ENCODE peak calls at places on chromosomes 16 and 17, in ten cellular contexts. One of them, this sample, is unnamed.
A peak's percentile ranks its signal among the peaks of the same experiment; 100 is the strongest.

GRCh38 chr17:55210292-55210691 is 54.5 kb upstream of the HLF start:
- DNase-seq in uterus: no peak
- DNase-seq in left ventricle myocardium inferior: no peak
- DNase-seq in GM06990: no peak
- DNase-seq in CD4-positive, CD25-positive, alpha-beta regulatory T cell: no peak
- DNase-seq in CD8-positive, alpha-beta memory T cell: no peak
- DNase-seq in ascending aorta: no peak
- DNase-seq in upper lobe of right lung: no peak
- DNase-seq in brain microvascular endothelial cell: no peak
- DNase-seq in transverse colon: no peak
- DNase-seq in this sample: no peak

GRCh38 chr17:42284020-42284369 is 4.3 kb upstream of the STAT5A start:
- DNase-seq in ascending aorta: no peak
- DNase-seq in GM06990: no peak
- DNase-seq in CD4-positive, CD25-positive, alpha-beta regulatory T cell: no peak
- DNase-seq in left ventricle myocardium inferior: no peak
- DNase-seq in transverse colon: no peak
- DNase-seq in CD8-positive, alpha-beta memory T cell: no peak
- DNase-seq in uterus: no peak
- DNase-seq in brain microvascular endothelial cell: no peak
- DNase-seq in upper lobe of right lung: no peak
- DNase-seq in this sample: no peak

GRCh38 chr16:72598696-72599095 is 426.7 kb upstream of the PMFBP1 start:
- DNase-seq in upper lobe of right lung: no peak
- DNase-seq in CD8-positive, alpha-beta memory T cell: no peak
- DNase-seq in transverse colon: no peak
- DNase-seq in brain microvascular endothelial cell: no peak
- DNase-seq in GM06990: no peak
- DNase-seq in ascending aorta: no peak
- DNase-seq in CD4-positive, CD25-positive, alpha-beta regulatory T cell: no peak
- DNase-seq in uterus: no peak
- DNase-seq in left ventricle myocardium inferior: no peak
- DNase-seq in this sample: no peak

GRCh38 chr16:81448154-81449131 is 3.8 kb downstream of the CMIP start:
- DNase-seq in CD8-positive, alpha-beta memory T cell: no peak
- DNase-seq in transverse colon: peak; percentile 90
- DNase-seq in CD4-positive, CD25-positive, alpha-beta regulatory T cell: no peak
- DNase-seq in uterus: no peak
- DNase-seq in upper lobe of right lung: no peak
- DNase-seq in ascending aorta: no peak
- DNase-seq in GM06990: no peak
- DNase-seq in brain microvascular endothelial cell: no peak
- DNase-seq in left ventricle myocardium inferior: no peak
- DNase-seq in this sample: no peak

GRCh38 chr16:2016407-2016922 is 3.1 kb upstream of the NPW start:
- DNase-seq in ascending aorta: no peak
- DNase-seq in CD8-positive, alpha-beta memory T cell: no peak
- DNase-seq in upper lobe of right lung: no peak
- DNase-seq in uterus: no peak
- DNase-seq in GM06990: no peak
- DNase-seq in brain microvascular endothelial cell: no peak
- DNase-seq in CD4-positive, CD25-positive, alpha-beta regulatory T cell: no peak
- DNase-seq in left ventricle myocardium inferior: no peak
- DNase-seq in transverse colon: no peak
- DNase-seq in this sample: no peak

GRCh38 chr17:11140028-11140427 is 101.0 kb upstream of the SHISA6 start:
- DNase-seq in uterus: no peak
- DNase-seq in upper lobe of right lung: no peak
- DNase-seq in transverse colon: no peak
- DNase-seq in CD4-positive, CD25-positive, alpha-beta regulatory T cell: no peak
- DNase-seq in GM06990: no peak
- DNase-seq in ascending aorta: no peak
- DNase-seq in left ventricle myocardium inferior: no peak
- DNase-seq in CD8-positive, alpha-beta memory T cell: no peak
- DNase-seq in brain microvascular endothelial cell: no peak
- DNase-seq in this sample: no peak

GRCh38 chr16:2001035-2001434 is 8.6 kb downstream of the ZNF598 start:
- DNase-seq in left ventricle myocardium inferior: no peak
- DNase-seq in transverse colon: no peak
- DNase-seq in CD4-positive, CD25-positive, alpha-beta regulatory T cell: no peak
- DNase-seq in brain microvascular endothelial cell: no peak
- DNase-seq in GM06990: no peak
- DNase-seq in uterus: no peak
- DNase-seq in CD8-positive, alpha-beta memory T cell: no peak
- DNase-seq in ascending aorta: no peak
- DNase-seq in upper lobe of right lung: no peak
- DNase-seq in this sample: no peak

GRCh38 chr16:15757630-15758251 is 99.1 kb downstream of the MYH11 start:
- DNase-seq in transverse colon: no peak
- DNase-seq in left ventricle myocardium inferior: no peak
- DNase-seq in uterus: no peak
- DNase-seq in CD4-positive, CD25-positive, alpha-beta regulatory T cell: no peak
- DNase-seq in ascending aorta: no peak
- DNase-seq in GM06990: no peak
- DNase-seq in upper lobe of right lung: no peak
- DNase-seq in CD8-positive, alpha-beta memory T cell: no peak
- DNase-seq in brain microvascular endothelial cell: no peak
- DNase-seq in this sample: no peak

GRCh38 chr16:67704110-67704509 is 15.0 kb downstream of the GFOD2 start:
- DNase-seq in ascending aorta: no peak
- DNase-seq in transverse colon: no peak
- DNase-seq in uterus: no peak
- DNase-seq in brain microvascular endothelial cell: no peak
- DNase-seq in upper lobe of right lung: no peak
- DNase-seq in GM06990: no peak
- DNase-seq in CD4-positive, CD25-positive, alpha-beta regulatory T cell: no peak
- DNase-seq in CD8-positive, alpha-beta memory T cell: no peak
- DNase-seq in left ventricle myocardium inferior: no peak
- DNase-seq in this sample: no peak

GRCh38 chr16:67702130-67702529 is 17.0 kb downstream of the GFOD2 start:
- DNase-seq in left ventricle myocardium inferior: no peak
- DNase-seq in ascending aorta: no peak
- DNase-seq in uterus: no peak
- DNase-seq in brain microvascular endothelial cell: no peak
- DNase-seq in CD4-positive, CD25-positive, alpha-beta regulatory T cell: no peak
- DNase-seq in CD8-positive, alpha-beta memory T cell: no peak
- DNase-seq in GM06990: no peak
- DNase-seq in upper lobe of right lung: no peak
- DNase-seq in transverse colon: no peak
- DNase-seq in this sample: no peak

GRCh38 chr16:67707210-67707609 is 11.9 kb downstream of the GFOD2 start:
- DNase-seq in transverse colon: no peak
- DNase-seq in GM06990: no peak
- DNase-seq in CD8-positive, alpha-beta memory T cell: no peak
- DNase-seq in uterus: no peak
- DNase-seq in ascending aorta: no peak
- DNase-seq in left ventricle myocardium inferior: no peak
- DNase-seq in brain microvascular endothelial cell: no peak
- DNase-seq in CD4-positive, CD25-positive, alpha-beta regulatory T cell: no peak
- DNase-seq in upper lobe of right lung: no peak
- DNase-seq in this sample: no peak

GRCh38 chr16:67701420-67701819 is 17.7 kb downstream of the GFOD2 start:
- DNase-seq in CD4-positive, CD25-positive, alpha-beta regulatory T cell: no peak
- DNase-seq in transverse colon: no peak
- DNase-seq in brain microvascular endothelial cell: no peak
- DNase-seq in GM06990: no peak
- DNase-seq in upper lobe of right lung: no peak
- DNase-seq in left ventricle myocardium inferior: no peak
- DNase-seq in CD8-positive, alpha-beta memory T cell: no peak
- DNase-seq in uterus: no peak
- DNase-seq in ascending aorta: no peak
- DNase-seq in this sample: no peak

GRCh38 chr16:67703626-67704025 is 15.5 kb downstream of the GFOD2 start:
- DNase-seq in upper lobe of right lung: no peak
- DNase-seq in GM06990: no peak
- DNase-seq in ascending aorta: no peak
- DNase-seq in brain microvascular endothelial cell: no peak
- DNase-seq in CD4-positive, CD25-positive, alpha-beta regulatory T cell: no peak
- DNase-seq in left ventricle myocardium inferior: no peak
- DNase-seq in CD8-positive, alpha-beta memory T cell: no peak
- DNase-seq in uterus: no peak
- DNase-seq in transverse colon: no peak
- DNase-seq in this sample: no peak
- H3K27me3 ChIP-seq in upper lobe of right lung: no peaks in the 10 kb centered on the region
- H3K27me3 ChIP-seq in GM06990: no peaks in the 10 kb centered on the region
- H3K27me3 ChIP-seq in ascending aorta: no peaks in the 10 kb centered on the region
- H3K27me3 ChIP-seq in brain microvascular endothelial cell: no peaks in the 10 kb centered on the region
- H3K27me3 ChIP-seq in CD4-positive, CD25-positive, alpha-beta regulatory T cell: no peaks in the 10 kb centered on the region
- H3K27me3 ChIP-seq in left ventricle myocardium inferior: no peaks in the 10 kb centered on the region
- H3K27me3 ChIP-seq in CD8-positive, alpha-beta memory T cell: no peaks in the 10 kb centered on the region
- H3K27me3 ChIP-seq in uterus: no peaks in the 10 kb centered on the region
- H3K27me3 ChIP-seq in transverse colon: no peaks in the 10 kb centered on the region
- H3K27me3 ChIP-seq in this sample: no peaks in the 10 kb centered on the region

DNA sequence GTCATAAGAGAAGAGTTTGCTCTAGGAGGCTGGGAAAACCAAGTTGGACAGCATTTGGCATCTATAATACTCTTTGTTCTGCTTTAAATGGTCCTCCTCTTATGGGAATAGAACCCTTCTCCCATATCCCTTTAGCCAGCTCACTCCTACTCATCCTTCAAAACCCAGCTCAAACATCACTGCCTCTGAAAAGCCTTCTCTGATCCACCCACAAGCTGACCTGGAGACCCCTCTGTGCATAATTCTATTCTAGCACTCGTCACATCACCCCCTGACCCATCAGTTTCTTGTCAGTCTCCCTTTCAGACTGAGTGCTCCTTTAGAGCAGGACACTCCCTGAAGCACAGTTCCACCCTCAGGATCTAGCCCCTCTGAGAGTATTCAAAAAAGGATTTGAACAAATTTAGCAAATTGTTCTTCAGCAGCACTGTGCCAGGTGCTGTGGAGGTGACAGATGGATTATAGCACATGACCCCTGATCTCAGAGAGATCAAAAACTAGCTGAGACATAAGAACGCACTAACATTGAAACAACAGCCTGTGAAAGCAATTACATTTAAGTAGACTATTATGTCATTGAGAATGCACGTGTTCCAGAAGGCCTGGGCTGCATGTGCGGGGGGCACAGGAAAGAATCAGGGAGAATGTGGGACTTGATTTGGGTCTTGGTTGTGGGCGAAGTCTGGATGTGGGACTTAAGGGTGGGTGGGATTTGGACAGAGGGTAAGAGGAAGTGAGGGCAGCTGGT is 43.6 kb downstream of the MRPS23 start:
- DNase-seq in uterus: no peak
- DNase-seq in ascending aorta: no peak
- DNase-seq in left ventricle myocardium inferior: no peak
- DNase-seq in brain microvascular endothelial cell: no peak
- DNase-seq in transverse colon: no peak
- DNase-seq in CD4-positive, CD25-positive, alpha-beta regulatory T cell: no peak
- DNase-seq in upper lobe of right lung: no peak
- DNase-seq in GM06990: no peak
- DNase-seq in CD8-positive, alpha-beta memory T cell: no peak
- DNase-seq in this sample: no peak
- H3K27me3 ChIP-seq in uterus: no peaks in the 10 kb centered on the region
- H3K27me3 ChIP-seq in ascending aorta: no peaks in the 10 kb centered on the region
- H3K27me3 ChIP-seq in left ventricle myocardium inferior: no peaks in the 10 kb centered on the region
- H3K27me3 ChIP-seq in brain microvascular endothelial cell: peaks cover 8% of the 10 kb centered on the region
- H3K27me3 ChIP-seq in transverse colon: peaks cover 16% of the 10 kb centered on the region
- H3K27me3 ChIP-seq in CD4-positive, CD25-positive, alpha-beta regulatory T cell: peaks cover 15% of the 10 kb centered on the region
- H3K27me3 ChIP-seq in upper lobe of right lung: no peaks in the 10 kb centered on the region
- H3K27me3 ChIP-seq in GM06990: peaks cover 1% of the 10 kb centered on the region
- H3K27me3 ChIP-seq in CD8-positive, alpha-beta memory T cell: no peaks in the 10 kb centered on the region
- H3K27me3 ChIP-seq in this sample: no peaks in the 10 kb centered on the region

DNA sequence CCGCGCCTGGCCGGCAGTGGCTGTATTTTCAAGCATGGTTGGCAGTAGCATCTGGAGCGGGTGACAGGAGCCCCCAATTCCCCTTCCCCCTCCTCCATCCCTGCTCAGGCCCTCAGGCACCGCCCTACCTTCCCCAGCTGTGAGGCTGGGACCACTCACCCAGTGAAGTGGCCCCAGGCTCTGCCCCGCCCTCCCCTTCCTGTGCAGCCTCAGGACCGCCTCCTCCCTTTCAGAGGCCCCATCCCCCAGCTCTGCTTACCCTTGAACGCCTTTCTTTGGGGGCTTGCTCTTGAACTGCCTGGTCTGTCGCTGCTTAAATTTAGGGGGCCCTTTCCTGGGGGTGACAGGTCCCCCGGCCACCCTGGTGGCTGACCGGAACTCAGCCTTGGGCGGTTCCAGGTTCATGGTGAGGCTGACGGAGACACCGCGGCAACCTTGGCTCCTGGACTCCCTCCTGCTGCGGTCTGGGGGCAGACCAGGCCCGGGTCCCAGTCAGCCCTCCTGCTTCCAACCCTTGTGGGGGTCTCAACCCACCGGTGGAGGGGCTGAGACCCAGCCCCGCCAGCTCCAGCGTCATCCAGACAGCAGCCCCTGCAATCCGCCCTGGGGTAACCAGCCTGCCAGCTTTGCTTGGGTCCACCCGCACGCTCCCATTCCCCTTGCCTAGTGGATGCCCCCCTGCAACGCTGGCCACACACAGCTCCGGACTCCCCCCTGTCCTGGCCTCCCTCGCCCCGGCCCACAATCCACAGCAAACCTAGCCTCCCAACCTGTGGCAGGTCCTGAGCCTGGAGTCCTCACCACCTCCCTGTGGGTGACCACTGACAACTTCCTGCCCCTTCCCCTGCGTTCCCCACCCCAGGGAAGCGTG is 3.2 kb downstream of the PDE6G start:
- DNase-seq in upper lobe of right lung: no peak
- DNase-seq in left ventricle myocardium inferior: no peak
- DNase-seq in CD8-positive, alpha-beta memory T cell: no peak
- DNase-seq in brain microvascular endothelial cell: no peak
- DNase-seq in transverse colon: no peak
- DNase-seq in GM06990: no peak
- DNase-seq in ascending aorta: no peak
- DNase-seq in CD4-positive, CD25-positive, alpha-beta regulatory T cell: no peak
- DNase-seq in uterus: no peak
- DNase-seq in this sample: no peak
- H3K27me3 ChIP-seq in upper lobe of right lung: peaks cover 26% of the 10 kb centered on the region
- H3K27me3 ChIP-seq in left ventricle myocardium inferior: peaks cover 61% of the 10 kb centered on the region
- H3K27me3 ChIP-seq in CD8-positive, alpha-beta memory T cell: no peaks in the 10 kb centered on the region
- H3K27me3 ChIP-seq in brain microvascular endothelial cell: peaks cover 8% of the 10 kb centered on the region
- H3K27me3 ChIP-seq in transverse colon: peaks cover 42% of the 10 kb centered on the region
- H3K27me3 ChIP-seq in GM06990: no peaks in the 10 kb centered on the region
- H3K27me3 ChIP-seq in ascending aorta: peaks cover 5% of the 10 kb centered on the region
- H3K27me3 ChIP-seq in CD4-positive, CD25-positive, alpha-beta regulatory T cell: no peaks in the 10 kb centered on the region
- H3K27me3 ChIP-seq in uterus: peaks cover 13% of the 10 kb centered on the region
- H3K27me3 ChIP-seq in this sample: peaks cover 9% of the 10 kb centered on the region

GRCh38 chr17:74992223-74992622 is 4.8 kb downstream of the CDR2L start:
- DNase-seq in uterus: no peak
- DNase-seq in upper lobe of right lung: no peak
- DNase-seq in brain microvascular endothelial cell: no peak
- DNase-seq in GM06990: no peak
- DNase-seq in CD8-positive, alpha-beta memory T cell: no peak
- DNase-seq in ascending aorta: no peak
- DNase-seq in CD4-positive, CD25-positive, alpha-beta regulatory T cell: no peak
- DNase-seq in left ventricle myocardium inferior: no peak
- DNase-seq in transverse colon: no peak
- DNase-seq in this sample: no peak

GRCh38 chr17:74986206-74986576 is 1.2 kb upstream of the CDR2L start:
- DNase-seq in GM06990: no peak
- DNase-seq in left ventricle myocardium inferior: no peak
- DNase-seq in CD4-positive, CD25-positive, alpha-beta regulatory T cell: no peak
- DNase-seq in transverse colon: no peak
- DNase-seq in brain microvascular endothelial cell: no peak
- DNase-seq in ascending aorta: no peak
- DNase-seq in upper lobe of right lung: no peak
- DNase-seq in uterus: no peak
- DNase-seq in CD8-positive, alpha-beta memory T cell: no peak
- DNase-seq in this sample: no peak

GRCh38 chr17:74987418-74987908 is at the start of gene CDR2L:
- DNase-seq in brain microvascular endothelial cell: peak; percentile 93
- DNase-seq in CD8-positive, alpha-beta memory T cell: peak; percentile 88
- DNase-seq in uterus: peak; percentile 97
- DNase-seq in left ventricle myocardium inferior: peak; percentile 98
- DNase-seq in ascending aorta: peak; percentile 90
- DNase-seq in upper lobe of right lung: peak; percentile 98
- DNase-seq in GM06990: peak; percentile 89
- DNase-seq in transverse colon: peak; percentile 97
- DNase-seq in CD4-positive, CD25-positive, alpha-beta regulatory T cell: peak; percentile 88
- DNase-seq in this sample: peak; percentile 86

GRCh38 chr17:74990581-74991105 is 3.2 kb downstream of the CDR2L start:
- DNase-seq in ascending aorta: no peak
- DNase-seq in uterus: no peak
- DNase-seq in transverse colon: no peak
- DNase-seq in GM06990: no peak
- DNase-seq in brain microvascular endothelial cell: no peak
- DNase-seq in CD4-positive, CD25-positive, alpha-beta regulatory T cell: no peak
- DNase-seq in left ventricle myocardium inferior: no peak
- DNase-seq in CD8-positive, alpha-beta memory T cell: no peak
- DNase-seq in upper lobe of right lung: no peak
- DNase-seq in this sample: no peak

DNA sequence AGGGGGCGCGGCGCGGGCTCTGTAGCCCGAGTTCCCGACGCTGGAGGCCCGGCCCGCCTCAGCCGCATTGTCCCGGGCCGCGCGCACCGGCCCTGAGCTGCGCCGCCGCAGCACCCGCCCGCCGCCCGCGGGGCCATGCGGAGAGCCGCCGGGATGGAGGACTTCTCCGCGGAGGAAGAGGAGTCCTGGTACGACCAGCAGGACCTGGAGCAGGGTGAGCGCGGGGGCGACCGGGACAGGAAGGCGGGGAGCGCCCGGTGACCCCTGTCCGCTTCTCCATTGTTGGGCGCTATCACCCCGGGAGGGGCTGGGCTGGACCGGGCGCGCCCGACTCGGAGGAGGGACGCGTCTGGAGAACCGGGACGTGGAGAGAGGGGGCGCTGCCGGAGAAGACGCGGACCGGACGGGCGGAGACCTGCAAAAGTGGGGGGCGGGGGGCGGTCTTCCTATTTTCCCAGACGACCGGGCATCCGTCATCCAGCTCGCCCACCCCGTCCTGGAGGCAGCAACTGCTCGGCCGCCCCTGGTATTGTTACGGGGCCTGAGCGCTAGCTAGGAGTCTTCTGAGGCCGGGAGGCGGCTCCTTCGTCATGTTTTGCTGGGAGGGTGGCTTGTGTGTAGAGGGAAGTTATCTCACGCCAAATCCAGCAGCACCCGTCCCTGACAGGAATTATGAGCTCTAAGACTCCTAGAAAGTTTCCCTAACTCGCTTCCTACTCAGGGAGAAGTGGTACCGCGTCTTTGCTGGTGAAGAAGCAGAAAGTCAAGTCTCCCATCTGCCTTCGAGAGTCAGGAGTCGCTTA is 678 bp downstream of the CDR2L start:
- DNase-seq in upper lobe of right lung: peak; percentile 87
- DNase-seq in ascending aorta: peak; percentile 59
- DNase-seq in transverse colon: peak; percentile 78
- DNase-seq in left ventricle myocardium inferior: peak; percentile 90
- DNase-seq in CD4-positive, CD25-positive, alpha-beta regulatory T cell: peak; percentile 27
- DNase-seq in brain microvascular endothelial cell: peak; percentile 74
- DNase-seq in uterus: peak; percentile 86
- DNase-seq in GM06990: no peak
- DNase-seq in CD8-positive, alpha-beta memory T cell: peak; percentile 10
- DNase-seq in this sample: no peak
- H3K27me3 ChIP-seq in upper lobe of right lung: no peaks in the 10 kb centered on the region
- H3K27me3 ChIP-seq in ascending aorta: no peaks in the 10 kb centered on the region
- H3K27me3 ChIP-seq in transverse colon: no peaks in the 10 kb centered on the region
- H3K27me3 ChIP-seq in left ventricle myocardium inferior: no peaks in the 10 kb centered on the region
- H3K27me3 ChIP-seq in CD4-positive, CD25-positive, alpha-beta regulatory T cell: peaks cover 10% of the 10 kb centered on the region
- H3K27me3 ChIP-seq in brain microvascular endothelial cell: no peaks in the 10 kb centered on the region
- H3K27me3 ChIP-seq in uterus: no peaks in the 10 kb centered on the region
- H3K27me3 ChIP-seq in GM06990: no peaks in the 10 kb centered on the region
- H3K27me3 ChIP-seq in CD8-positive, alpha-beta memory T cell: no peaks in the 10 kb centered on the region
- H3K27me3 ChIP-seq in this sample: no peaks in the 10 kb centered on the region